ENCODE peak calls at places on chromosomes 11 and 22, in four cellular contexts. One of them, this sample, is unnamed.
A peak's percentile ranks its signal among the peaks of the same experiment; 100 is the strongest.

GRCh38 chr22:48566741-48567140 is 1260.9 kb downstream of the BRD1 start:
- DNase-seq in uterus: no peak
- DNase-seq in GM23338: no peak
- DNase-seq in body of pancreas: no peak
- DNase-seq in this sample: no peak

GRCh38 chr11:72221386-72221785 is 3.2 kb upstream of the INPPL1 start:
- DNase-seq in body of pancreas: no peak
- DNase-seq in GM23338: no peak
- DNase-seq in uterus: no peak
- DNase-seq in this sample: peak; percentile 34

GRCh38 chr11:69657456-69657910 is 16.5 kb downstream of the CCND1 start:
- DNase-seq in body of pancreas: no peak
- DNase-seq in uterus: no peak
- DNase-seq in GM23338: no peak
- DNase-seq in this sample: no peak

GRCh38 chr11:112961146-112961668 is at the start of gene NCAM1:
- DNase-seq in body of pancreas: peak; percentile 67
- DNase-seq in uterus: peak; percentile 90
- DNase-seq in GM23338: peak; percentile 98
- DNase-seq in this sample: peak; percentile 39

GRCh38 chr11:95413761-95414160 is 182.8 kb upstream of the SESN3 start:
- DNase-seq in GM23338: no peak
- DNase-seq in body of pancreas: no peak
- DNase-seq in uterus: no peak
- DNase-seq in this sample: no peak

GRCh38 chr11:13761712-13762111 is 93.2 kb downstream of the FAR1 start:
- DNase-seq in body of pancreas: no peak
- DNase-seq in GM23338: no peak
- DNase-seq in uterus: no peak
- DNase-seq in this sample: no peak

GRCh38 chr11:80593981-80594380 is 1153.2 kb upstream of the TENM4 start:
- DNase-seq in GM23338: no peak
- DNase-seq in uterus: no peak
- DNase-seq in body of pancreas: no peak
- DNase-seq in this sample: no peak

GRCh38 chr11:68146704-68147474 is 25.7 kb upstream of the CHKA start:
- DNase-seq in GM23338: no peak
- DNase-seq in uterus: no peak
- DNase-seq in body of pancreas: peak; percentile 87
- DNase-seq in this sample: peak; percentile 57

GRCh38 chr22:42428025-42428424 is 4.2 kb downstream of the NFAM1 start:
- DNase-seq in GM23338: no peak
- DNase-seq in uterus: no peak
- DNase-seq in body of pancreas: no peak
- DNase-seq in this sample: no peak

GRCh38 chr11:108122166-108122628 is 830 bp downstream of the ACAT1 start:
- DNase-seq in body of pancreas: peak; percentile 53
- DNase-seq in GM23338: peak; percentile 37
- DNase-seq in uterus: peak; percentile 27
- DNase-seq in this sample: no peak

GRCh38 chr11:64245401-64245796 is 1.3 kb downstream of the PPP1R14B start:
- DNase-seq in GM23338: no peak
- DNase-seq in body of pancreas: peak; percentile 90
- DNase-seq in uterus: peak; percentile 60
- DNase-seq in this sample: no peak

GRCh38 chr11:1964955-1965354 is 17.8 kb downstream of the MRPL23 start:
- DNase-seq in body of pancreas: no peak
- DNase-seq in GM23338: no peak
- DNase-seq in uterus: no peak
- DNase-seq in this sample: no peak

GRCh38 chr11:44321059-44321458 is 11.1 kb upstream of the ALX4 start:
- DNase-seq in GM23338: no peak
- DNase-seq in uterus: no peak
- DNase-seq in body of pancreas: no peak
- DNase-seq in this sample: no peak

GRCh38 chr11:44319552-44320288 is 9.8 kb upstream of the ALX4 start:
- DNase-seq in uterus: no peak
- DNase-seq in body of pancreas: no peak
- DNase-seq in GM23338: peak; percentile 68
- DNase-seq in this sample: no peak

GRCh38 chr11:44320289-44320973 is 10.5 kb upstream of the ALX4 start:
- DNase-seq in body of pancreas: no peak
- DNase-seq in GM23338: no peak
- DNase-seq in uterus: no peak
- DNase-seq in this sample: no peak

GRCh38 chr11:44318369-44318768 is 8.4 kb upstream of the ALX4 start:
- DNase-seq in GM23338: no peak
- DNase-seq in uterus: no peak
- DNase-seq in body of pancreas: no peak
- DNase-seq in this sample: no peak

DNA sequence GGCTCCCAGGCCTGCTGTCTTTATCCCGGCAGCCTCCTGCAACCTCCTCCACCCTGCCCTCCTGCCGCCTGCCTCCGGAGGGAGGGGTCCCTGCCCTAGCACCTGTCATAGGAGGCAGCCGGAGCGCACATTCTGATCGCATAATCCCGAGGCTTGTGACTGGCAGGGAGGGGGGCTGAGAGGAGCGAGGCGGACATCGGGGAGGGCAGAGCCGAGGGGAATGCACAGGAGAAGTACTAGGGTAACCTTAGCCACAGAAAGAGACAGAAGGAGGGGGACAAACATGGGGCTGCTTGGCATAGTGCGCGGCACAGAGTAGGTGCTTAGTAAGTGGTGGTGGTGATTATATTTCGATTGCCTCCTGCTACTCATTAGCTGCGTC is 9.2 kb upstream of the ALX4 start:
- DNase-seq in body of pancreas: no peak
- DNase-seq in uterus: no peak
- DNase-seq in GM23338: peak; percentile 67
- DNase-seq in this sample: no peak
- H3K27me3 ChIP-seq in body of pancreas: no peaks in the 10 kb centered on the region
- H3K27me3 ChIP-seq in uterus: peaks cover 19% of the 10 kb centered on the region
- H3K27me3 ChIP-seq in GM23338: peaks cover 100% of the 10 kb centered on the region
- H3K27me3 ChIP-seq in this sample: peaks cover 42% of the 10 kb centered on the region

GRCh38 chr22:35649026-35649553 is 844 bp downstream of the APOL6 start:
- DNase-seq in GM23338: no peak
- DNase-seq in body of pancreas: no peak
- DNase-seq in uterus: no peak
- DNase-seq in this sample: no peak
- H3K4me3 ChIP-seq in GM23338: no peak overlapping the region
- H3K4me3 ChIP-seq in body of pancreas: peak overlapping the region; percentile 24
- H3K4me3 ChIP-seq in uterus: peak overlapping the region; percentile 69
- H3K4me3 ChIP-seq in this sample: peak overlapping the region; percentile 75

DNA sequence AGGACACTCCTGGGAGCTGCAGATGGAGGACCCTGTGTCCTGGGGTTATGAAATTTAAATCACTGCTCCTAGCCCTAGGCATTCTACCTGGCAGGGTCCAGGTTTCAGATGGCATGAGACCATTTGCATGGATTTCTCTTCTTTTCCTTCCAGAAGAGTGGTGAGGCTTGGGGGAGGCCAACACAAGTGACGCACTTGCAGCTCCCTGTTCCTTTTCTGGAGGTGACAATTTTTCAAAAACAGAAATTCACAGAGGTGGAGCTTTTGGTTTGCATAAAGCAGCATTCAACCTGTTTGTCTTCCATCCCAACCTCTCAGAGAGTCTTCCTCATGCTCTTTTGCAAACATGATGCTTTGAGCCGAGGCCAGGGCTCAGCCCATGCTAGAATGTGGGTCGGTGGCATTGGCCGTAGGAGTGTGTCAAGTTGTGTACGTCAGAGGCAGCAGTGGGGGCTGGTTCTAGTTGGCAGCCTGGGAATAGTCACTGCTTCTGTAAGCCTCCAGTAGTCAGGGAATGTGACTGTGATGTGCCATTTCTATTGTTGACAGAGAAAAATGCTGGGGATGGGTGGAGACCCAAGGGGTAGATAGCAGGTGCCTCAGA is 6.4 kb downstream of the CRY2 start:
- DNase-seq in body of pancreas: no peak
- DNase-seq in uterus: no peak
- DNase-seq in GM23338: no peak
- DNase-seq in this sample: no peak
- H3K27me3 ChIP-seq in body of pancreas: no peaks in the 10 kb centered on the region
- H3K27me3 ChIP-seq in uterus: no peaks in the 10 kb centered on the region
- H3K27me3 ChIP-seq in GM23338: peaks cover 6% of the 10 kb centered on the region
- H3K27me3 ChIP-seq in this sample: no peaks in the 10 kb centered on the region

DNA sequence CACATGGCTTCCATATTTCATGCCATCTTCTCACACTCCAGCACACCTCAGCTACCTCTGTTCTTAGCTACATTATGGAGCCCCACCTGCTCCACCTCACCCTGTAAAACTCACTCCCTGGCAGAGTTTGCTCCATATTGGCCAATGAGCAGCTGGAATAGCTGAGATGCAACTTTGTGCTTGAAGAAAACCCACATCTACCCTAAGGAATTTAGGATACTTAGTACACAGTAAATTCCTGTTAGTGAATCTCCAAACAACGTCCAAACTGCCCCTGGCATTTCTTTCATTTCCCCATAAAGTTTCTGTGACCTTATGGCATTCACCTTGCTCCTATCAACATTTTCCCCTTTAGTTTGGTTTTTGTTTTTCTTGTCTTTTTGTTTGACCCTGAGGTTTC is 2.2 kb upstream of the VWCE start:
- DNase-seq in body of pancreas: no peak
- DNase-seq in uterus: no peak
- DNase-seq in GM23338: no peak
- DNase-seq in this sample: no peak
- H3K4me3 ChIP-seq in body of pancreas: no peak overlapping the region
- H3K4me3 ChIP-seq in uterus: no peak overlapping the region
- H3K4me3 ChIP-seq in GM23338: no peak overlapping the region
- H3K4me3 ChIP-seq in this sample: no peak overlapping the region

GRCh38 chr11:44468338-44468988 is 97.0 kb upstream of the CD82 start:
- DNase-seq in body of pancreas: no peak
- DNase-seq in uterus: no peak
- DNase-seq in GM23338: no peak
- DNase-seq in this sample: no peak
- H3K27me3 ChIP-seq in body of pancreas: no peaks in the 10 kb centered on the region
- H3K27me3 ChIP-seq in uterus: no peaks in the 10 kb centered on the region
- H3K27me3 ChIP-seq in GM23338: no peaks in the 10 kb centered on the region
- H3K27me3 ChIP-seq in this sample: no peaks in the 10 kb centered on the region

GRCh38 chr22:21650823-21651520 is 8.9 kb downstream of the SDF2L1 start:
- DNase-seq in uterus: no peak
- DNase-seq in GM23338: peak; percentile 40
- DNase-seq in body of pancreas: no peak
- DNase-seq in this sample: no peak
- H3K4me3 ChIP-seq in uterus: no peak overlapping the region
- H3K4me3 ChIP-seq in GM23338: peak overlapping the region; percentile 62
- H3K4me3 ChIP-seq in body of pancreas: no peak overlapping the region
- H3K4me3 ChIP-seq in this sample: no peak overlapping the region

GRCh38 chr22:17007257-17007656 is 765 bp downstream of the GAB4 start:
- DNase-seq in body of pancreas: no peak
- DNase-seq in GM23338: peak; percentile 68
- DNase-seq in uterus: no peak
- DNase-seq in this sample: no peak
- H3K27me3 ChIP-seq in body of pancreas: no peaks in the 10 kb centered on the region
- H3K27me3 ChIP-seq in GM23338: peaks cover 72% of the 10 kb centered on the region
- H3K27me3 ChIP-seq in uterus: no peaks in the 10 kb centered on the region
- H3K27me3 ChIP-seq in this sample: no peaks in the 10 kb centered on the region

DNA sequence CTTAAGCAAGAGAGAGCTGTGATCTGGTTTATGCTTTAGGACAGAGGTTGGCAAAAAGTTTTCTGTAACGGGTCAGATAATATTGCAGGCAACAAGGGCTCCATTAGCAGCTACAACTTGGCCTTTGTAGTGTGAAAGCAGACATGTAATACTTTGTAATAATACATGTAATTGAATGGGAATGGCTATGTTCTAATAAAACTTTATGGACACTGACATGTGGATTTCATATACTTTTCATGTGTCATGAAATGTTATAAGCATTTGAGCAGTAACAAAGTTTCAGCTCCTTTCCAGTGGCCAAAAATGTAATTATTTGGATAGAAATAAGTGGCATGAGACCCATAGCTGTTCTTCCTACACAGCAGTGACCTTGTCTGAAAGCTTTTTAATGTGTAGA is 3.1 kb downstream of the DYNC2H1 start:
- DNase-seq in GM23338: no peak
- DNase-seq in body of pancreas: no peak
- DNase-seq in uterus: no peak
- DNase-seq in this sample: no peak
- H3K4me3 ChIP-seq in GM23338: no peak overlapping the region
- H3K4me3 ChIP-seq in body of pancreas: no peak overlapping the region
- H3K4me3 ChIP-seq in uterus: no peak overlapping the region
- H3K4me3 ChIP-seq in this sample: no peak overlapping the region

This sample was measured in lung.